ENCODE peak calls at places on chromosome 18, in four cellular contexts. W is activated T-cell treated with anti-CD3 and anti-CD28 coated beads for 1 hour, Z is skeletal muscle cell, R is HuH-7.5. J is an unnamed sample.

GRCh38 chr18:23357992-23358594 is 95.0 kb upstream of the RIOK3 start:
- DNase-seq in W (no peak), Z (no peak), R (no peak), J (peak; percentile 84)

GRCh38 chr18:22525883-22526282 is 108.2 kb upstream of the CTAGE1 start:
- DNase-seq in W (no peak), Z (no peak), R (no peak), J (no peak)

GRCh38 chr18:74259332-74259731 is 32.4 kb downstream of the CYB5A start:
- DNase-seq in W (no peak), Z (no peak), R (no peak), J (no peak)

GRCh38 chr18:33706391-33706790 is 128.4 kb downstream of the ASXL3 start:
- DNase-seq in W (no peak), Z (no peak), R (no peak), J (no peak)

GRCh38 chr18:43587538-43588153 is 310.4 kb upstream of the SYT4 start:
- DNase-seq in W (no peak), Z (peak; percentile 10), R (no peak), J (no peak)

GRCh38 chr18:79572848-79573451 is 106.7 kb upstream of the CTDP1 start:
- DNase-seq in W (no peak), Z (no peak), R (no peak), J (peak; percentile 18)

GRCh38 chr18:76209597-76209996 is 285.4 kb downstream of the ZNF516 start:
- DNase-seq in W (no peak), Z (peak; percentile 21), R (no peak), J (no peak)

GRCh38 chr18:28365406-28365805 is 188.5 kb upstream of the CDH2 start:
- DNase-seq in W (no peak), Z (peak; percentile 7), R (no peak), J (no peak)

GRCh38 chr18:70491734-70492348 is 203.0 kb downstream of the SOCS6 start:
- DNase-seq in W (peak; percentile 35), Z (no peak), R (peak; percentile 10), J (no peak)

J was measured in kidney.